ENCODE peak calls at places on chromosomes 13 and 19, in four cellular contexts. One of them, this sample, is unnamed.

GRCh38 chr13:97724450-97724849 is 229.0 kb upstream of the IPO5 start:
- DNase-seq in K562: no peak
- DNase-seq in WTC11: no peak
- DNase-seq in HepG2: no peak
- DNase-seq in this sample: no peak

GRCh38 chr13:40518481-40518882 is 148.0 kb downstream of the FOXO1 start:
- DNase-seq in K562: no peak
- DNase-seq in WTC11: no peak
- DNase-seq in HepG2: no peak
- DNase-seq in this sample: no peak

GRCh38 chr19:31718041-31718440 is 368.8 kb upstream of the TSHZ3 start:
- DNase-seq in K562: no peak
- DNase-seq in WTC11: no peak
- DNase-seq in HepG2: no peak
- DNase-seq in this sample: no peak

GRCh38 chr13:60957816-60958215 is 457.8 kb downstream of the PCDH20 start:
- DNase-seq in K562: no peak
- DNase-seq in WTC11: no peak
- DNase-seq in HepG2: no peak
- DNase-seq in this sample: no peak

GRCh38 chr13:76745246-76746200 is 140.7 kb downstream of the KCTD12 start:
- DNase-seq in K562: no peak
- DNase-seq in WTC11: no peak
- DNase-seq in HepG2: no peak
- DNase-seq in this sample: no peak

GRCh38 chr19:38265213-38265861 is 964 bp downstream of the SPINT2 start:
- DNase-seq in K562: no peak
- DNase-seq in WTC11: no peak
- DNase-seq in HepG2: no peak
- DNase-seq in this sample: no peak

GRCh38 chr19:40808497-40808896 is 9.5 kb downstream of the EGLN2 start:
- DNase-seq in K562: no peak
- DNase-seq in WTC11: no peak
- DNase-seq in HepG2: no peak
- DNase-seq in this sample: no peak

GRCh38 chr19:45483033-45483432 is 13.8 kb downstream of the RTN2 start:
- DNase-seq in K562: no peak
- DNase-seq in WTC11: no peak
- DNase-seq in HepG2: no peak
- DNase-seq in this sample: no peak

GRCh38 chr13:43758834-43759233 is 27.9 kb downstream of the ENOX1 start:
- DNase-seq in K562: no peak
- DNase-seq in WTC11: no peak
- DNase-seq in HepG2: no peak
- DNase-seq in this sample: no peak

GRCh38 chr19:10553943-10554381 is 10.3 kb downstream of the ATG4D start:
- DNase-seq in K562: no peak
- DNase-seq in WTC11: no peak
- DNase-seq in HepG2: no peak
- DNase-seq in this sample: no peak

GRCh38 chr19:54107876-54108490 is 5.3 kb downstream of the NDUFA3 start:
- DNase-seq in K562: no peak
- DNase-seq in WTC11: no peak
- DNase-seq in HepG2: no peak
- DNase-seq in this sample: no peak

GRCh38 chr19:39093761-39094160 is 9.6 kb downstream of the ACP7 start:
- DNase-seq in K562: no peak
- DNase-seq in WTC11: no peak
- DNase-seq in HepG2: no peak
- DNase-seq in this sample: no peak

GRCh38 chr19:18501351-18501750 is 20.5 kb downstream of the ELL start:
- DNase-seq in K562: no peak
- DNase-seq in WTC11: no peak
- DNase-seq in HepG2: no peak
- DNase-seq in this sample: no peak

GRCh38 chr19:18500376-18500775 is 21.5 kb downstream of the ELL start:
- DNase-seq in K562: no peak
- DNase-seq in WTC11: no peak
- DNase-seq in HepG2: no peak
- DNase-seq in this sample: no peak

GRCh38 chr19:18500820-18501219 is 21.1 kb downstream of the ELL start:
- DNase-seq in K562: no peak
- DNase-seq in WTC11: no peak
- DNase-seq in HepG2: no peak
- DNase-seq in this sample: no peak

GRCh38 chr19:18496980-18497256 is 25.0 kb downstream of the ELL start:
- DNase-seq in K562: no peak
- DNase-seq in WTC11: no peak
- DNase-seq in HepG2: no peak
- DNase-seq in this sample: no peak

GRCh38 chr19:18499055-18499775 is 22.7 kb downstream of the ELL start:
- DNase-seq in K562: no peak
- DNase-seq in WTC11: no peak
- DNase-seq in HepG2: no peak
- DNase-seq in this sample: no peak
- TF ChIP-seq ELF4 in K562: no peak
- TF ChIP-seq ELF4 in WTC11: no peak
- TF ChIP-seq ELF4 in HepG2: no peak
- TF ChIP-seq ELF4 in this sample: no peak

GRCh38 chr19:35087393-35087792 is 28.2 kb upstream of the FXYD3 start:
- DNase-seq in K562: peak; percentile 65
- DNase-seq in WTC11: no peak
- DNase-seq in HepG2: no peak
- DNase-seq in this sample: no peak

GRCh38 chr19:35086455-35086854 is 29.2 kb upstream of the FXYD3 start:
- DNase-seq in K562: no peak
- DNase-seq in WTC11: no peak
- DNase-seq in HepG2: no peak
- DNase-seq in this sample: no peak

GRCh38 chr19:35084078-35084762 is 31.4 kb upstream of the FXYD3 start:
- DNase-seq in K562: no peak
- DNase-seq in WTC11: no peak
- DNase-seq in HepG2: no peak
- DNase-seq in this sample: no peak

GRCh38 chr19:35083678-35084077 is 31.9 kb upstream of the FXYD3 start:
- DNase-seq in K562: no peak
- DNase-seq in WTC11: no peak
- DNase-seq in HepG2: no peak
- DNase-seq in this sample: no peak

GRCh38 chr19:35085947-35086346 is 29.7 kb upstream of the FXYD3 start:
- DNase-seq in K562: no peak
- DNase-seq in WTC11: no peak
- DNase-seq in HepG2: no peak
- DNase-seq in this sample: no peak
- TF ChIP-seq ELF4 in K562: no peak
- TF ChIP-seq ELF4 in WTC11: no peak
- TF ChIP-seq ELF4 in HepG2: no peak
- TF ChIP-seq ELF4 in this sample: no peak

GRCh38 chr19:22140356-22140755 is 56.4 kb downstream of the ZNF676 start:
- DNase-seq in K562: no peak
- DNase-seq in WTC11: no peak
- DNase-seq in HepG2: no peak
- DNase-seq in this sample: no peak

GRCh38 chr19:22144394-22144793 is 52.4 kb downstream of the ZNF676 start:
- DNase-seq in K562: peak; percentile 13
- DNase-seq in WTC11: no peak
- DNase-seq in HepG2: no peak
- DNase-seq in this sample: no peak
- TF ChIP-seq ELF4 in K562: no peak
- TF ChIP-seq ELF4 in WTC11: no peak
- TF ChIP-seq ELF4 in HepG2: no peak
- TF ChIP-seq ELF4 in this sample: no peak

GRCh38 chr19:2574971-2575630 is 99.2 kb downstream of the GADD45B start:
- DNase-seq in K562: no peak
- DNase-seq in WTC11: no peak
- DNase-seq in HepG2: no peak
- DNase-seq in this sample: no peak

GRCh38 chr19:2573916-2574315 is 98.0 kb downstream of the GADD45B start:
- DNase-seq in K562: peak; percentile 2
- DNase-seq in WTC11: no peak
- DNase-seq in HepG2: no peak
- DNase-seq in this sample: no peak

GRCh38 chr19:2574478-2574931 is 98.6 kb downstream of the GADD45B start:
- DNase-seq in K562: no peak
- DNase-seq in WTC11: no peak
- DNase-seq in HepG2: no peak
- DNase-seq in this sample: no peak

GRCh38 chr19:2577722-2578335 is 101.9 kb downstream of the GADD45B start:
- DNase-seq in K562: no peak
- DNase-seq in WTC11: no peak
- DNase-seq in HepG2: no peak
- DNase-seq in this sample: no peak

DNA sequence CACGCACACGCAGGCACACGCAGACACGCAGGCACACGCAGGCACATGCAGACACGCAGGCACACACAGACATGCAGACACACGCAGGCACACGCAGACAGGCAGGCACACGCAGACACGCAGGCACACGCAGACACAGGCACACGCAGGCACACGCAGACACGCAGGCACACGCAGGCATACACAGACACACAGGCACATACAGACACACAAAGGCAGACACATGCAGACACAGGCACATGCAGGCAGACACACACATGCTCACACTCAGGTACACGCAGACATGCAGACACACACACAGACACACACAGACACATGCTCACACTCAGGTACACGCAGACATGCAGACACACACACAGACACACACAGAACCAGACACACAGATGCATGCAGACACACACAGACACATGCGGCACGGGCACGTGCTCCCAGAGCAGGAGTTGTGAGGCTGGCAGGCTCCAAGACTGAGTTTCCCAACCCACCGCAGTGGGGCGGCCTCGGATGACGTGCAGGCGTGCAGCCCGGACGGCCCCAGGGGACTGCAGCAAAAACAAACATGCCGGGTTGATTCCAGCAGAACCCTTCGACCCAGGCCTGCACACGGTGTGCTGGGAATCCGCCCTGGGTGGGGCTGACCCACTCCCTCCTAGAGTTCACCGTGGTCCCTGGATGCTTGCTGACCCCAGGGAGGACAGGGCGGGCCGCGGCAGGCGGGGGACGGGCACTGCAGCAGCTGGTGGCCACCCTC is 100.0 kb downstream of the GADD45B start:
- DNase-seq in K562: no peak
- DNase-seq in WTC11: no peak
- DNase-seq in HepG2: peak; percentile 79
- DNase-seq in this sample: peak; percentile 58
- TF ChIP-seq ELF4 in K562: no peak
- TF ChIP-seq ELF4 in WTC11: no peak
- TF ChIP-seq ELF4 in HepG2: no peak
- TF ChIP-seq ELF4 in this sample: no peak

DNA sequence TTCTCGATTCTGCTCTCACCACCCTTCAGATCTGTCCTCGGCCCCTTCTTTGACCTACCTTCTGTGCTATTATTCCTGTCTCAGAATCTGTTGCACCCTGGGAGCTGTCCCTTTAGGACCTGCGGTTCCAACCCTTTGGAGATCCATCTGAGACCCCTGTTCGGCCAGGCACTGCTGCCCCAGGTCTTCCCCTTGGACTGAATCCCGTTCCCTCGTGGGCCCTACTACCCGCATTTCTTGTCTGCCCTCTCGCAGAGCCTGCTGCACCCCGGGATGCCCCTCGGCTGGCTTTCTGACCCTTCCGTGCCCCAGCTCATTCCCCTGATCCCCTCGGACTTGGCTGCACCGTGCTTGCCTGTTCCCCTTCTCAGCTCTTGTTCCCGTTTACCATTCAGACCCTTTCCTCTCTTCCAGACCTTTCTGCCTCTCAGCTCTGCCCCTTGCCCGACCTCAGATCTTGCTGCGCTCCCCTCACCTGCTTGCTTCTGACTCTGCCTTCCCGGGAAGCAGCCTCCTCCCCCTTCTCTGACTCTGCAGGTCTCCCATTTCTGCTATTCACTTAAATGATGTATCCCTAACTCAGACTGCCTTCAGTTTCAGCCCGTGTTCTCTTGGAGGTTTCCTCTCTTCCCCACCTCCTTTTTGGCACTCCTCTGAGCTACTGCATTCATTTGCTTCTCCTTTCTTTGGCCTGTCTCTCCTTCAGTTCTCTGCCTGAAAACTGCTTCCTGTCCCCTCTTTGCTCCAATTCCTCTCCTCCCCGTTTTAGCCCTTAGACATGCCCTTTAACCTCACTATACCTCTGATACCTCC is 1.1 kb downstream of the ARHGAP35 start:
- DNase-seq in K562: no peak
- DNase-seq in WTC11: peak; percentile 20
- DNase-seq in HepG2: no peak
- DNase-seq in this sample: no peak
- TF ChIP-seq ELF4 in K562: no peak
- TF ChIP-seq ELF4 in WTC11: no peak
- TF ChIP-seq ELF4 in HepG2: no peak
- TF ChIP-seq ELF4 in this sample: no peak

DNA sequence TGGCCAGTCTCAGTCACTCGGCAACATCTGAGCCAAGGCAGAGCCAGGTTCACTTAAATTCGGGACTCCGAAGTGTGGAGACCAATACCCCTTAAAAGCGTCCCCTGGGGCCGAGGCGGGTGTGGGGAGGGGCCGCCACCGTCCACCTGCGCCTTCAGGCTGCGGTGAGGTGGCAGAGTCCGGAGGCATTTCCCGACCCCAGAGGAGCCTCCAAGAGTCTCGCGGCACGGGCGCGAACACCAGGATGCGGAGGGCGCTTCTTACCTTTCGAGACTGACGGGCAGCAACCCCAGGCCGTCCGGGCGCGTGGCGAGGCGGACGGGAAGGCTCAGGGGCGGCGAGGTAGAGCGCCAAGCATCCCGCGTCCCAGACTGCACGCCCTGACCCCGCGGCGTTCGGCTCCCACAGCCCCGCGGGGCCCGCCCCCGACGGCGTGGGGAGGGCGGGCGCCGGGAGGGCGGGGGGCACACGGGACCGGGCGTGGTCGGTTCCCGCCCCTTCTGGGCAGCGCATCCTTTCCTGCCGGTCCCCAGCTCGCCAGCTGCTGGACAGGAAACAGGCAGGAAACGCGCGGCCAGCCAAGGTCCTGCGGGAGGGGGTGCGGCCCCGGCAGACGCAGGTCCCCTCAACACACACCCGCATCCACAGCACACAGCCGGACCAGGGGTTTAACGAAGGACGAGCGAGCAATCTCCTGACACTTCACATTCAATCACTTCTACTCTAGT is at the start of gene THSD1:
- DNase-seq in K562: no peak
- DNase-seq in WTC11: peak; percentile 54
- DNase-seq in HepG2: no peak
- DNase-seq in this sample: peak; percentile 46
- TF ChIP-seq ELF4 in K562: no peak
- TF ChIP-seq ELF4 in WTC11: no peak
- TF ChIP-seq ELF4 in HepG2: no peak
- TF ChIP-seq ELF4 in this sample: no peak